ENCODE peak calls at places on chromosome 22, in ten cellular contexts. A, K, W, Y, N, I, V, L, U and O are unnamed samples.
A peak's percentile ranks its signal among the peaks of the same experiment; 100 is the strongest.

GRCh38 chr22:22955866-22956535 is 68.4 kb downstream of the IGLL5 start:
- DNase-seq in A (peak; percentile 63), K (peak; percentile 46), W (peak; percentile 77), Y (peak; percentile 62), N (no peak), I (peak; percentile 50), V (peak; percentile 19), L (peak; percentile 75), U (peak; percentile 65), O (peak; percentile 25)

GRCh38 chr22:44586337-44586990 is 88.4 kb upstream of the RTL6 start:
- DNase-seq in A (no peak), K (no peak), W (no peak), Y (no peak), N (no peak), I (no peak), V (no peak), L (no peak), U (no peak), O (no peak)

GRCh38 chr22:46355369-46355995 is 20.0 kb downstream of the TRMU start:
- DNase-seq in A (peak; percentile 41), K (peak; percentile 55), W (peak; percentile 78), Y (peak; percentile 59), N (peak; percentile 41), I (peak; percentile 43), V (peak; percentile 12), L (peak; percentile 76), U (peak; percentile 87), O (no peak)

GRCh38 chr22:38748487-38749136 is 7.2 kb downstream of the SUN2 start:
- DNase-seq in A (no peak), K (peak; percentile 54), W (no peak), Y (no peak), N (no peak), I (no peak), V (no peak), L (no peak), U (no peak), O (no peak)

GRCh38 chr22:33842421-33843094 is 77.7 kb downstream of the LARGE1 start:
- DNase-seq in A (no peak), K (no peak), W (no peak), Y (no peak), N (no peak), I (no peak), V (no peak), L (no peak), U (no peak), O (no peak)

GRCh38 chr22:49340406-49340805 is 487.3 kb downstream of the BRD1 start:
- DNase-seq in A (no peak), K (no peak), W (no peak), Y (no peak), N (no peak), I (no peak), V (no peak), L (peak; percentile 22), U (no peak), O (no peak)

GRCh38 chr22:23824476-23825245 is 14.1 kb downstream of the DERL3 start:
- DNase-seq in A (no peak), K (no peak), W (no peak), Y (no peak), N (no peak), I (no peak), V (no peak), L (no peak), U (no peak), O (no peak)

GRCh38 chr22:44752285-44753188 is at the start of gene ARHGAP8:
- DNase-seq in A (no peak), K (no peak), W (no peak), Y (no peak), N (peak; percentile 40), I (no peak), V (no peak), L (no peak), U (no peak), O (no peak)

GRCh38 chr22:20206709-20207215 is 55.9 kb upstream of the CCDC188 start:
- DNase-seq in A (no peak), K (peak; percentile 29), W (peak; percentile 45), Y (peak; percentile 32), N (no peak), I (no peak), V (no peak), L (no peak), U (no peak), O (no peak)

GRCh38 chr22:24331468-24332440 is 61.1 kb downstream of the SPECC1L start:
- DNase-seq in A (no peak), K (no peak), W (no peak), Y (peak; percentile 55), N (no peak), I (no peak), V (no peak), L (no peak), U (no peak), O (no peak)

GRCh38 chr22:50009251-50009650 is 3.3 kb downstream of the IL17REL start:
- DNase-seq in A (no peak), K (no peak), W (no peak), Y (no peak), N (no peak), I (no peak), V (no peak), L (peak; percentile 35), U (no peak), O (no peak)

GRCh38 chr22:21447694-21448402 is 19.3 kb upstream of the TMEM191C start:
- DNase-seq in A (no peak), K (no peak), W (no peak), Y (no peak), N (no peak), I (no peak), V (no peak), L (peak; percentile 35), U (peak; percentile 51), O (no peak)

GRCh38 chr22:39078329-39078728 is 1.3 kb downstream of the APOBEC3G start:
- DNase-seq in A (no peak), K (no peak), W (no peak), Y (no peak), N (no peak), I (no peak), V (no peak), L (no peak), U (no peak), O (no peak)

GRCh38 chr22:23403152-23403719 is 176.9 kb downstream of the IGLL1 start:
- DNase-seq in A (no peak), K (no peak), W (no peak), Y (no peak), N (no peak), I (no peak), V (no peak), L (no peak), U (no peak), O (no peak)

GRCh38 chr22:45968751-45969413 is 8.1 kb downstream of the WNT7B start:
- DNase-seq in A (no peak), K (peak; percentile 88), W (peak; percentile 56), Y (peak; percentile 80), N (no peak), I (peak; percentile 95), V (no peak), L (no peak), U (no peak), O (no peak)

GRCh38 chr22:17597217-17597616 is 31.3 kb downstream of the ATP6V1E1 start:
- DNase-seq in A (no peak), K (no peak), W (peak; percentile 48), Y (peak; percentile 40), N (no peak), I (no peak), V (no peak), L (no peak), U (no peak), O (no peak)

GRCh38 chr22:37062366-37062655 is 10.8 kb downstream of the KCTD17 start:
- DNase-seq in A (no peak), K (no peak), W (no peak), Y (no peak), N (no peak), I (no peak), V (no peak), L (no peak), U (no peak), O (no peak)

GRCh38 chr22:44678980-44679647 is 22.9 kb upstream of the PRR5 start:
- DNase-seq in A (no peak), K (no peak), W (no peak), Y (no peak), N (no peak), I (no peak), V (no peak), L (no peak), U (no peak), O (no peak)

GRCh38 chr22:46462726-46463371 is 74.6 kb downstream of the CELSR1 start:
- DNase-seq in A (no peak), K (peak; percentile 96), W (peak; percentile 66), Y (peak; percentile 87), N (no peak), I (peak; percentile 83), V (no peak), L (no peak), U (no peak), O (no peak)

GRCh38 chr22:27874185-27874584 is 44.9 kb downstream of the PITPNB start:
- DNase-seq in A (no peak), K (no peak), W (no peak), Y (no peak), N (no peak), I (no peak), V (no peak), L (no peak), U (no peak), O (no peak)